ENCODE peak calls at places on chromosomes 13 and 19, in four cellular contexts. V, G, E and C are unnamed samples.

GRCh38 chr13:28718538-28719226 is at the start of gene SLC46A3:
- DNase-seq in G (peak), V (peak), E (peak), C (peak)

GRCh38 chr13:42384265-42384664 is 112.3 kb downstream of the AKAP11 start:
- DNase-seq in G (no peak), E (peak), V (no peak), C (no peak)

GRCh38 chr13:30340367-30341184 is 33.2 kb upstream of the KATNAL1 start:
- DNase-seq in V (no peak), G (peak), E (peak), C (peak)

GRCh38 chr13:47117268-47117667 is 220.4 kb upstream of the HTR2A start:
- DNase-seq in G (peak), E (peak), V (no peak), C (peak)

GRCh38 chr13:60384911-60385310 is 12.1 kb upstream of the TDRD3 start:
- DNase-seq in E (no peak), V (no peak), G (peak), C (no peak)

GRCh38 chr19:6402834-6403608 is 10.1 kb upstream of the GTF2F1 start:
- DNase-seq in V (no peak), G (peak), E (peak), C (peak)

GRCh38 chr19:2887391-2887914 is 13.3 kb upstream of the ZNF57 start:
- DNase-seq in G (peak), V (peak), E (peak), C (peak)

GRCh38 chr13:27037571-27037970 is 134.0 kb downstream of the USP12 start:
- DNase-seq in E (no peak), G (no peak), V (no peak), C (no peak)

GRCh38 chr13:42836930-42837329 is 55.5 kb downstream of the FAM216B start:
- DNase-seq in V (peak), E (peak), G (peak), C (no peak)

GRCh38 chr13:73303858-73304257 is 245.1 kb downstream of the KLF5 start:
- DNase-seq in V (no peak), E (peak), G (peak), C (no peak)

GRCh38 chr19:39405930-39406655 is 554 bp upstream of the ZFP36 start:
- DNase-seq in G (no peak), V (no peak), E (no peak), C (no peak)

GRCh38 chr13:39963612-39964011 is 308.1 kb downstream of the COG6 start:
- DNase-seq in E (no peak), G (no peak), V (no peak), C (no peak)

GRCh38 chr13:88097541-88097940 is 426.4 kb downstream of the SLITRK5 start:
- DNase-seq in G (no peak), V (no peak), E (no peak), C (no peak)

GRCh38 chr19:10962863-10963262 is 2.0 kb downstream of the SMARCA4 start:
- DNase-seq in V (no peak), E (no peak), G (no peak), C (no peak)

GRCh38 chr13:79451500-79451962 is 29.4 kb upstream of the NDFIP2 start:
- DNase-seq in V (no peak), G (peak), E (peak), C (peak)

GRCh38 chr13:113147206-113147605 is 11.2 kb upstream of the PROZ start:
- DNase-seq in V (no peak), E (no peak), G (no peak), C (no peak)

GRCh38 chr19:55210120-55210493 is 806 bp upstream of the PTPRH start:
- DNase-seq in E (peak), V (peak), G (peak), C (peak)

GRCh38 chr13:75091707-75092106 is 390.3 kb downstream of the TBC1D4 start:
- DNase-seq in V (no peak), G (no peak), E (no peak), C (no peak)

GRCh38 chr19:33469171-33470039 is 52.2 kb downstream of the PEPD start:
- DNase-seq in V (no peak), E (no peak), G (no peak), C (no peak)

GRCh38 chr13:43783820-43784219 is 3.0 kb downstream of the ENOX1 start:
- DNase-seq in G (peak), V (no peak), E (peak), C (no peak)

GRCh38 chr13:64928704-64929499 is 2301.2 kb downstream of the PCDH9 start:
- DNase-seq in E (peak), V (no peak), G (peak), C (peak)

GRCh38 chr13:40187836-40188591 is 478.4 kb downstream of the FOXO1 start:
- DNase-seq in V (no peak), E (no peak), G (no peak), C (no peak)

GRCh38 chr19:46599716-46600392 is 1.3 kb upstream of the CALM3 start:
- DNase-seq in E (no peak), V (peak), G (no peak), C (no peak)

GRCh38 chr19:10145031-10145430 is 25.3 kb upstream of the EIF3G start:
- DNase-seq in E (no peak), V (no peak), G (no peak), C (no peak)

GRCh38 chr13:34942732-34943674 is 933 bp downstream of the NBEA start:
- DNase-seq in E (no peak), G (no peak), V (peak), C (no peak)

GRCh38 chr13:44431150-44431549 is 57.5 kb downstream of the SERP2 start:
- DNase-seq in V (peak), G (no peak), E (no peak), C (no peak)

GRCh38 chr13:22017226-22017625 is 346.4 kb downstream of the FGF9 start:
- DNase-seq in E (no peak), G (no peak), V (no peak), C (no peak)

GRCh38 chr19:32876919-32877285 is 7.3 kb upstream of the SLC7A9 start:
- DNase-seq in V (no peak), E (peak), G (peak), C (no peak)

GRCh38 chr13:75533866-75534265 is 3.8 kb downstream of the COMMD6 start:
- DNase-seq in V (no peak), E (no peak), G (no peak), C (no peak)

GRCh38 chr19:44758596-44758995 is 10.1 kb downstream of the BCL3 start:
- DNase-seq in E (no peak), G (peak), V (peak), C (no peak)

GRCh38 chr19:17394891-17395415 is 957 bp upstream of the CCDC194 start:
- DNase-seq in E (peak), G (peak), V (no peak), C (no peak)

GRCh38 chr13:76289558-76289957 is 596.6 kb downstream of the KCTD12 start:
- DNase-seq in V (no peak), G (no peak), E (peak), C (no peak)

GRCh38 chr13:22505489-22505888 is 675.3 kb upstream of the SGCG start:
- DNase-seq in E (peak), V (no peak), G (peak), C (no peak)

GRCh38 chr13:52686381-52686780 is 33.7 kb downstream of the SUGT1 start:
- DNase-seq in V (no peak), G (no peak), E (no peak), C (no peak)

GRCh38 chr19:17021793-17022590 is 4.6 kb downstream of the CPAMD8 start:
- DNase-seq in V (no peak), G (peak), E (peak), C (no peak)

GRCh38 chr13:102799544-102800144 is 725 bp downstream of the BIVM start:
- DNase-seq in V (no peak), G (no peak), E (peak), C (no peak)

GRCh38 chr19:7489609-7490044 is 792 bp upstream of the PEX11G start:
- DNase-seq in V (no peak), G (no peak), E (no peak), C (no peak)

GRCh38 chr13:38657191-38657590 is 29.7 kb upstream of the FREM2 start:
- DNase-seq in G (peak), V (no peak), E (peak), C (no peak)

GRCh38 chr13:69094485-69094884 is 1013.1 kb upstream of the ATXN8OS start:
- DNase-seq in V (no peak), E (no peak), G (no peak), C (no peak)

DNA sequence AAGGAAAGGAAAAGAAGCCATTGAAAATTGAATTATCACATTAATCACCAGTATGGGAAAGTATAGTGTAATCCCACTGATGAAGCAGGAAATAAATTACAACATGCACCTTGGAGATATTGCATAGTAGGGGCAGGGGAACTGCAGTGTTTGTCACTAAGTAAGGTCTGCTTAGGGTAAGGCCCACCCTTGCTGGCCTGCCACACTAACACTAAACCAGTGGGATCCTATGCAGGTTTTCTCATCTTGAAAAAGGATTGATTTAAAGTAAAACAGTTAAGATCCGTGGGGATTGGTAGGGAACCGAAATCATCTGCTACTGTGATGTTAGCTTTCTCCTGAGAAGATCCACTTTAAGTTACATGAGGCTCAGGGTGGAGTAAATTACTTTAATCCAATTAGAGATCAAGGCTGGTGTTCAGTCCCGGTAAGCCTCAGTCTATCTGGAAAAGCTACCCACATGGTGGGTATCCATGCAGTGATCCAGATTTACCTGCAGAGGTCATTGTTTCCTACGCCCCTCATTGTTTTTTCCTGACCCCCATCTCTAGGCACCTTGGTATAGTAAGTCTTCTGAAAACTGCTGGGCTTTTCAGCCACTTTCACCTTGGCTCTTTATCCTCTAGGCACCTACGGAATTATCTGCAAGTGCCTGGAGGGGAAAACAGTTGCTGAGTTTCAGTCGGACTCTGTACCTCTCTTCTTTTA is 1014.9 kb upstream of the ATXN8OS start:
- DNase-seq in E (no peak), G (no peak), V (no peak), C (no peak)
- TF ChIP-seq CTCF in E (no peak), G (no peak), V (no peak), C (no peak)

DNA sequence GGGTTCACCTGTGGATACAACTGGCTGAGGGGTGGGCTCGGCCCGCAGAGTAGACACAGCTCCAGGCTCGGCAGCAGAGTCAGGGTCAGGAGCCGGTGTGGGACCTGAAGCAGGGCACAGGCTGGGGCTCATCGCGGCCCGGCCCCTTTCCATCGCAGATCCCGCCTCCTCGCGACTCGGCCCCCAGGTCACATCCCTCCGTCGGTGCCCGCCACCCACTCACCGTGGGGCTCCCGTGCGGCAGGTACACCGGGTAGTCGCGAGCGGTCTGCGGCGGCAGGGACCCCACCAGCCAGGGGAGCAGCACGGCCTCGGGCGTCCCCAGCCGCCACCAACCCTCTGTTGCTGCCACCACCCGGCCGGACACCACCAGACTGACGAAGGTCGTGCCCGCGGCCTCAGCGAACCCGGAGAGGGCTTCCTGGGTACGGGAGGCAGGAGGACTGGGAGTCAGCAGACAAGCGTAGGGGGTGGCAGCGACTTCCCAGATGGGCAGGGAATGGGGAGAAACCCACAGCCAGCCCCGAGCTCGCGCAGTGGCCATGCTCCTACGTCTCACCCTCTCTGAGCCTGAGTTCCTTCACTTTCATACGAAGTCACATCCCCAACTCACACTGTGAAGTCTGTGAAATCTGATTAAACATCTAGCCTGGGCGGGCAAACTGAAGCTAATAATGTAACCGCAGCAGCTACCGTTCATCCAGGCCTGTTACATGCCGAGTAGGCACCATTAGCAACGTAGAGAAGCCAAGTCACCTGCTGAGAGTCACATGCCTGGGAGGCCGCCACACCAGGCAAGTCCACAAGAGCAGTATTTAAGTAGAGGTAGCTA is 3.7 kb downstream of the FUZ start:
- DNase-seq in G (peak), V (peak), E (no peak), C (no peak)
- TF ChIP-seq CTCF in G (no peak), V (no peak), E (no peak), C (no peak)

DNA sequence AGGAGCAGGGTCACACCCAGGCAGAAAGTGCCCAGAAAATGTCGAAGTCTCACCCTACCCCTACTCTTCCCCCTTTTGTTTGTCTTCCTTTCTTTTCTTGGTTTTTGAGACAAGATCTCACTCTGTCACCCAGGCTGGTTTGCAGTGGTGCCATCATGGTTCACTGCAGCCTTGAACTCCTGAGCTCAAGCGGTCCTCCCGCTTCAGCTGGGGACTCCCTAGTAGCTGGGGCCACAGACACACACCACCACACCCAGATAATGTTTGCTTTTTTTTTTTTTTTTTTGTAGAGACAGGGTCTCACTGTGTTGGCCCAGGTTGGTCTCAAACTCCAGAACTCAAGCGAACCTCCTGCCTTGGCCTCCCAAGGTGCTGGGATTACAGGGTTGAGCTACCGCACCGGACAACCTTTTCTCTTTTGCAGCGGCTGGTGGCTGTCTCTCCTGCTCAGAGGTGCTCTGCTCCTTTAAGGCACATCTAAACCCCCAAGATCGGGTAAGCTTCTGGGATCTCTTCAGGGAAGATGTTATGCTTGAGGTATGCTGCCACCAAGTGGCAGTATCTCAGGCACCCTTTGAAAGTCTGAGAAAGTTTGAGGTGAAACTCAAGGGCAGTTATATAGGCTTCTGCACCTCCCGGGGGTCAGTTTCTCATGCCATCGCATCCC is 22.4 kb upstream of the EBI3 start:
- DNase-seq in V (no peak), E (peak), G (peak), C (no peak)
- TF ChIP-seq CTCF in V (no peak), E (peak), G (peak), C (peak)

GRCh38 chr13:110444226-110444653 is 117.3 kb downstream of the RAB20 start:
- DNase-seq in G (peak), E (peak), V (no peak), C (no peak)
- TF ChIP-seq CTCF in G (peak), E (peak), V (no peak), C (no peak)

GRCh38 chr13:51057001-51057400 is 54.1 kb downstream of the C13orf42 start:
- DNase-seq in V (no peak), G (no peak), E (no peak), C (no peak)

GRCh38 chr13:51063909-51064308 is 47.2 kb downstream of the C13orf42 start:
- DNase-seq in V (no peak), E (no peak), G (no peak), C (no peak)

GRCh38 chr13:51058461-51059167 is 52.5 kb downstream of the C13orf42 start:
- DNase-seq in V (no peak), E (no peak), G (no peak), C (no peak)

GRCh38 chr13:51057931-51058330 is 53.1 kb downstream of the C13orf42 start:
- DNase-seq in V (no peak), G (no peak), E (no peak), C (no peak)
- TF ChIP-seq CTCF in V (no peak), G (no peak), E (no peak), C (no peak)

DNA sequence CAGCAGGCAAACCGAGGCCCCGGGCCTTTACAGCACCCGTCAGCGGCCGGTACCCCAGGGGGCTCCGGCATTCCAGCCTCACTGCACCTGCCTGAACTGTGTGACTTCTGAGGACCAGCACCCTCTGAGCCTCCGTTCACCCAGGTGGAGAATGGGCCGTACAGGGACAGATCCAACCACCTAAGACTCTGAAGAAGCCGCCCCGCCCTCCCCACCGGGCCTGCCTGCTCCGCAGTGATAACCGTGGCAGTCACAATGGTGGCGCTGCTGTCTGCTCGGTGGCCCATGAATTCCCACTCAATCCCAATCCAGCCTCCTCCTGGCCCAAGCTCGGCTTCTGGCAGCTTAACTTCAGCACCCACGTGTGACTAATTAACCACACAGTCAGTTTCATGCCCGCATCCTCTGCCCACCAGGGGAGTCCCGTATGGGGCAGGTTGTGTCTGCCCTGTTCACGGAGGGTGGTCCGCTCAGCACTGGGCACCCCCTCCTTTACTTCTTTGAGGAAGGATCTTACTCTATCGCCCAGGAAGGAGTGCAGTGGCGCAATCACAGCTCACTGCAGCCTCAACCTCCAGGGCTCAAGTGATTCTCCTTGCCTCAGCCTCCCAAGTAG is 3.4 kb downstream of the TCF3 start:
- DNase-seq in G (no peak), E (no peak), V (no peak), C (no peak)
- TF ChIP-seq CTCF in G (no peak), E (no peak), V (no peak), C (no peak)